ENCODE peak calls at places on chromosome 17, in nine cellular contexts. V is stomach, K is GM23248, H is IMR-90, A is tibial artery, P is prostate gland, B is psoas muscle, J is right lobe of liver, W is colonic mucosa. Z is an unnamed sample.

GRCh38 chr17:74779948-74780400 is 3.8 kb upstream of the NAT9 start:
- DNase-seq in B (no peak), P (no peak), V (peak), W (no peak), J (no peak), K (no peak), H (no peak), A (no peak), Z (peak)

GRCh38 chr17:32350662-32351418 is 883 bp downstream of the ZNF207 start:
- DNase-seq in P (no peak), B (no peak), V (peak), K (peak), H (peak), A (no peak), W (peak), J (no peak), Z (no peak)

GRCh38 chr17:69447726-69448125 is 33.2 kb downstream of the MAP2K6 start:
- DNase-seq in P (no peak), J (no peak), V (no peak), W (no peak), B (no peak), K (peak), H (no peak), A (no peak), Z (no peak)

GRCh38 chr17:48770954-48771353 is 42.4 kb upstream of the HOXB13 start:
- DNase-seq in H (no peak), J (no peak), V (no peak), A (no peak), K (no peak), P (no peak), B (no peak), W (no peak), Z (no peak)

GRCh38 chr17:46947236-46947635 is 24.3 kb downstream of the GOSR2 start:
- DNase-seq in H (no peak), W (no peak), J (no peak), P (no peak), A (no peak), B (no peak), K (no peak), V (no peak), Z (no peak)

GRCh38 chr17:31389673-31390381 is 1.6 kb upstream of the RAB11FIP4 start:
- DNase-seq in H (no peak), J (peak), P (no peak), A (peak), K (no peak), W (no peak), B (no peak), V (peak), Z (no peak)

GRCh38 chr17:29084476-29085148 is 41.7 kb downstream of the PIPOX start:
- DNase-seq in J (no peak), K (no peak), B (no peak), W (no peak), A (no peak), P (no peak), V (peak), H (peak), Z (no peak)

GRCh38 chr17:40004072-40004471 is 11.2 kb upstream of the CSF3 start:
- DNase-seq in J (no peak), A (no peak), H (no peak), V (no peak), B (no peak), W (no peak), K (no peak), P (no peak), Z (peak)

GRCh38 chr17:67942810-67943209 is 53.5 kb downstream of the C17orf58 start:
- DNase-seq in V (no peak), K (peak), P (no peak), B (no peak), W (no peak), A (no peak), H (peak), J (no peak), Z (no peak)

GRCh38 chr17:9252525-9252924 is 231.2 kb downstream of the NTN1 start:
- DNase-seq in V (no peak), P (no peak), H (no peak), J (no peak), K (no peak), W (no peak), B (no peak), A (no peak), Z (no peak)

GRCh38 chr17:21453144-21453982 is 77.2 kb downstream of the KCNJ12 start:
- DNase-seq in J (no peak), A (no peak), W (no peak), H (no peak), K (no peak), P (no peak), V (no peak), B (no peak), Z (no peak)

GRCh38 chr17:65742433-65743312 is 181.2 kb upstream of the AXIN2 start:
- DNase-seq in A (no peak), J (no peak), P (no peak), B (no peak), H (peak), K (peak), V (no peak), W (no peak), Z (no peak)

GRCh38 chr17:29054835-29055234 is 11.9 kb downstream of the PIPOX start:
- DNase-seq in A (no peak), B (no peak), K (no peak), V (no peak), W (no peak), H (no peak), J (no peak), P (no peak), Z (no peak)

GRCh38 chr17:31495049-31495885 is 103.8 kb downstream of the RAB11FIP4 start:
- DNase-seq in A (no peak), W (peak), B (no peak), J (peak), H (no peak), P (no peak), K (no peak), V (peak), Z (no peak)

GRCh38 chr17:74512624-74513084 is 18.6 kb downstream of the CD300LB start:
- DNase-seq in W (no peak), A (no peak), H (no peak), B (no peak), P (no peak), K (peak), J (no peak), V (peak), Z (no peak)

GRCh38 chr17:71975331-71975801 is 145.5 kb upstream of the SOX9 start:
- DNase-seq in H (peak), P (peak), J (no peak), A (peak), V (no peak), B (peak), W (peak), K (peak), Z (peak)

GRCh38 chr17:14717849-14718248 is 417.0 kb downstream of the HS3ST3B1 start:
- DNase-seq in K (no peak), A (no peak), V (no peak), P (no peak), H (no peak), W (no peak), J (no peak), B (no peak), Z (no peak)

GRCh38 chr17:3639981-3640596 is 3.5 kb downstream of the CTNS start:
- DNase-seq in J (no peak), W (no peak), P (no peak), A (no peak), V (peak), K (no peak), H (peak), B (no peak), Z (no peak)

GRCh38 chr17:73593249-73593965 is 50.8 kb downstream of the SDK2 start:
- DNase-seq in W (no peak), V (no peak), J (no peak), K (no peak), H (no peak), B (no peak), P (no peak), A (no peak), Z (no peak)

GRCh38 chr17:2821868-2822267 is 25.6 kb downstream of the RAP1GAP2 start:
- DNase-seq in K (no peak), B (no peak), W (no peak), J (no peak), P (no peak), H (no peak), V (no peak), A (no peak), Z (no peak)

GRCh38 chr17:2899911-2900310 is 103.7 kb downstream of the RAP1GAP2 start:
- DNase-seq in V (peak), B (no peak), H (peak), P (no peak), K (no peak), J (no peak), W (peak), A (no peak), Z (no peak)

GRCh38 chr17:50565559-50566350 is 5.2 kb downstream of the CACNA1G start:
- DNase-seq in K (peak), A (no peak), W (no peak), P (no peak), H (peak), J (no peak), B (no peak), V (no peak), Z (no peak)

GRCh38 chr17:79850571-79851460 is 11.6 kb upstream of the CBX4 start:
- DNase-seq in J (no peak), V (no peak), W (no peak), H (peak), A (no peak), K (peak), B (no peak), P (no peak), Z (no peak)

GRCh38 chr17:43891851-43892671 is 15.3 kb downstream of the MPP2 start:
- DNase-seq in A (no peak), V (no peak), P (no peak), K (peak), J (no peak), B (no peak), H (no peak), W (no peak), Z (no peak)

GRCh38 chr17:3659541-3660111 is 8.8 kb downstream of the TAX1BP3 start:
- DNase-seq in H (peak), W (peak), B (peak), V (peak), K (peak), A (peak), J (peak), P (peak), Z (no peak)

GRCh38 chr17:19513897-19514488 is 19.7 kb upstream of the SLC47A1 start:
- DNase-seq in A (peak), B (peak), H (peak), P (peak), J (peak), V (peak), W (peak), K (peak), Z (no peak)

GRCh38 chr17:20948984-20949777 is 93.6 kb downstream of the USP22 start:
- DNase-seq in V (no peak), J (no peak), W (no peak), K (no peak), B (no peak), A (no peak), P (no peak), H (no peak), Z (no peak)

GRCh38 chr17:6056104-6056503 is 14.1 kb upstream of the WSCD1 start:
- DNase-seq in P (no peak), V (no peak), W (no peak), B (no peak), A (no peak), J (no peak), K (no peak), H (no peak), Z (no peak)

GRCh38 chr17:38434178-38434665 is 6.0 kb downstream of the ARHGAP23 start:
- DNase-seq in V (no peak), P (no peak), K (no peak), B (no peak), W (no peak), A (no peak), H (no peak), J (peak), Z (no peak)

GRCh38 chr17:66676421-66676820 is 158.5 kb upstream of the CACNG5 start:
- DNase-seq in J (no peak), B (no peak), P (peak), A (no peak), K (peak), W (peak), V (peak), H (no peak), Z (peak)

GRCh38 chr17:13788385-13788784 is 186.7 kb upstream of the HS3ST3A1 start:
- DNase-seq in H (no peak), J (no peak), P (no peak), K (no peak), A (no peak), V (no peak), B (no peak), W (no peak), Z (no peak)

GRCh38 chr17:18129041-18129502 is 20.5 kb downstream of the MYO15A start:
- DNase-seq in A (no peak), K (peak), V (peak), P (peak), H (peak), W (peak), B (no peak), J (peak), Z (no peak)

GRCh38 chr17:62696726-62697490 is 69.4 kb downstream of the MRC2 start:
- DNase-seq in P (no peak), H (no peak), J (no peak), B (no peak), K (peak), A (peak), V (no peak), W (no peak), Z (peak)

DNA sequence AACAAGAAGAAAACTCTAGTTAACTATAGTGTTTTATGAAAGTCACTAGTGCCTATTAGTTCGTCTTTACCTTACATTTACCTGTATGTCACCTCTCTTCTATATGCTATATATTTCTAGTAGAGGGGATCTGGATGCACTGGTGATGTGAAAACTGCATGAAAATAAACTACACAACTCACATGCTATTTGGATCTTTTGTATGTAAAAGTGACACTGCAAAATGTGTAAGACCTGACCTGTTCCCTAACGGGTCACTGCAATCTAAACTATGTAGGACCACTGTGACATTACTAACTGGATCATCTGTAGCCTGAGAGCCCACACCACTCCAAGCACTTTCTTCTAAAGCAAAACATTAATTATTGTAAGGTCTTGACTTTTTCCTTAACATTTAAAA is 1.7 kb downstream of the BLMH start:
- DNase-seq in J (no peak), P (no peak), W (no peak), V (no peak), A (no peak), H (no peak), B (no peak), K (no peak), Z (no peak)
- H3K4me3 ChIP-seq in J (no peak), P (no peak), W (no peak), V (no peak), A (no peak), H (no peak), B (peak), K (peak), Z (no peak)

GRCh38 chr17:27459433-27459832 is 3.2 kb downstream of the KSR1 start:
- DNase-seq in W (no peak), H (no peak), P (no peak), B (no peak), A (no peak), J (no peak), K (no peak), V (no peak), Z (no peak)

GRCh38 chr17:27458524-27458908 is 2.3 kb downstream of the KSR1 start:
- DNase-seq in J (no peak), P (no peak), H (no peak), B (no peak), V (no peak), W (no peak), A (no peak), K (no peak), Z (no peak)

GRCh38 chr17:27457405-27457730 is 1.1 kb downstream of the KSR1 start:
- DNase-seq in B (no peak), A (no peak), H (no peak), K (no peak), V (no peak), J (no peak), P (no peak), W (no peak), Z (no peak)

GRCh38 chr17:27456681-27457404 is 595 bp downstream of the KSR1 start:
- DNase-seq in J (no peak), H (no peak), B (peak), P (peak), V (no peak), K (peak), W (no peak), A (peak), Z (no peak)

DNA sequence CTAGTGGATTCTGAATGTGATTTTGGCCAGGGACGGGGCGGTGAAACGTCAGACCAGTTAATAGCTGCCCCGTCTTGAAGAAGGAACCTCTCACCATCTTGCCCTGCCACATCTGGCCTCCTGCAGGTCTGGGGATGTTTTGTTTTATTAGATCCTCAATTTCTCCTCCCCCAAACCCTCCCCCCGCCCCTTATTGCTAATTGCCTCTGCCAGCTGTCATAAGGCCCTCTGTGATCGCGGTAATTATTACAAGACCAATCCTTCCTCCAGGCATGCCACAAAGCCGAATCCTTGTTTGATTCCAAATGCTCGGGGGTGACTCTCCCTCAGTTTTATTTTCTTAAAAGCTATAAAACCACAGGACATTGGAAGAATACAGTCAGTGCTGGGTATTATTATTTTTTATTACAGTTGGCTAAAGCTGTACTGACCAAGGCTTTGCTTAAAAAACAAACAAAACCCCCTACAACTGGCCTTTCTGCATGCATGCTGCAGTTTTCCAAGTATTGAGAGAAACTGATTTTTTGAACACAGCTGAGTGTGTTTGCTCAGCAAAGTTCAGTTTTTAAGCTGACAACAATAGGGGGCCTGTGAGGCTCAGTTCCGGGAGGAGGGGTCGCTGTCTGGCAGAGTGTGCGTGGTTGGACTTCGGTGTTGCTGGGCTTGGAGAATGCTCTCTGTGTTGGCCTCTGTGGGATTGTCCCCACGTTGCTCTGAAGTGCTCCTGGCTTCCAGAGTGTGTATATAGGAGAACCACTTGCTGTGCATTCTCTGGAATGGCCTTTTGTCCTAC is 1.7 kb downstream of the KSR1 start:
- DNase-seq in K (peak), V (no peak), H (peak), J (no peak), B (no peak), W (no peak), A (no peak), P (no peak), Z (no peak)
- H3K4me3 ChIP-seq in K (peak), V (peak), H (peak), J (peak), B (peak), W (peak), A (peak), P (no peak), Z (peak)

DNA sequence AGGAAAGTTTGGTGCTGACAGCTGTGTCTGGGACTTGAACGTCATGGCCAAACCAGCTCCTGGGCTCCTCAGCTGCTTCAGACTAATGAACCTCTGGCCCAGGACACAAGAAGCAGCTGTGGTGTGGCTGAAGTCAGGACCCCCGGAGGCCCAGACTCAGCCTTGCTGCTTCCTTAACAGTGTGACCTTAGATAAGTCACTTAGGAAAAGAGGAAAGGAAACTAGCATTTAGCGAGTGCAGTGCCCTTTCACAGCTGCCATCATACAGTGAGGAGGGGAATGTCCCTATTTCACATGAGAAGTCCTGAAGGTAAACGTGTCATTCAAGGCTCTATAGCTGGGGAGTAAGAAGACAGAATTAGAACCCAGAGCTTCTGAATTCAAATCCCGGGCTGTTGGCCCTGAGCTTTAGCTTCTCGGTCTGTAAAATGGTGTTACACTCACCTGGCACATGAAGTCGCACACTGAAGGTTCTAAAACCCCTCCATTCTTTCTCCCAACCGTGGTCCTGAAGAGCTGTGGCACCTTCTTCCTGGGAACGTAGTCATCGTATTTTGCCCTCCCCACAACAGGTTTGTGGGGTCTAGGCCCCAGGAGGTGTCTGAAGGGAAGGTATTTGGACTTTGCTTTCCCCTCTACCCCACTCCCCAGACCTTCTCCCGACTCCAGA is 910 bp upstream of the RAMP2 start:
- DNase-seq in B (no peak), J (no peak), V (no peak), A (no peak), K (no peak), H (no peak), W (no peak), P (no peak), Z (no peak)
- H3K4me3 ChIP-seq in B (peak), J (peak), V (peak), A (peak), K (no peak), H (no peak), W (no peak), P (peak), Z (no peak)

DNA sequence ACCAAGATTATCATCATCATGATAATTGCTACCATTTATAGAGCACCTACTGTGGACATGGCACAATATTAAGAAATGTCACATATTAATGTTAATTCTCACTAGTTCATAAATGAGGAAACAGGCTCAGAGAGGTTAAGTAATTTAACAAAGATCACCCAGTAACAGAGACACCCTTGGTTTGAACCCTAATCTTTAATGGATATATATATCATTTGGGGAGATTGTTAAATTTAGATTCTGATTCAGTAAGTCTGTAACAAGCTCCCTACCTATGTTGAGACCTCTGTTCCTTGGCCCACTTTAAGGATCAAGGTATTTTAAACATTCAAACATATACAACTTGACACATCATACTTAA is 804 bp upstream of the TMEM100 start:
- DNase-seq in J (no peak), W (no peak), H (no peak), B (no peak), K (no peak), P (no peak), V (no peak), A (no peak), Z (no peak)
- H3K4me3 ChIP-seq in J (no peak), W (no peak), H (no peak), B (peak), K (no peak), P (no peak), V (peak), A (no peak), Z (peak)

GRCh38 chr17:81261582-81262336 is 22.6 kb downstream of the NDUFAF8 start:
- DNase-seq in H (no peak), P (no peak), B (no peak), W (no peak), V (no peak), J (no peak), A (no peak), K (no peak), Z (no peak)
- H3K4me3 ChIP-seq in H (no peak), P (no peak), B (no peak), W (no peak), V (no peak), J (no peak), A (no peak), K (no peak), Z (no peak)

GRCh38 chr17:63848834-63849689 is 6.6 kb upstream of the SMARCD2 start:
- DNase-seq in H (peak), K (peak), A (peak), V (peak), W (peak), B (peak), J (peak), P (peak), Z (peak)
- H3K4me3 ChIP-seq in H (peak), K (peak), A (peak), V (peak), W (peak), B (peak), J (peak), P (peak), Z (peak)

GRCh38 chr17:81648013-81648706 is 8.2 kb downstream of the PDE6G start:
- DNase-seq in K (peak), A (no peak), B (no peak), V (no peak), H (no peak), P (no peak), W (no peak), J (no peak), Z (no peak)
- H3K4me3 ChIP-seq in K (peak), A (no peak), B (no peak), V (no peak), H (no peak), P (no peak), W (no peak), J (no peak), Z (no peak)

GRCh38 chr17:55133583-55133982 is 131.2 kb upstream of the HLF start:
- DNase-seq in K (no peak), V (no peak), P (no peak), A (no peak), B (no peak), J (no peak), H (no peak), W (no peak), Z (no peak)
- H3K4me3 ChIP-seq in K (no peak), V (no peak), P (no peak), A (no peak), B (no peak), J (no peak), H (no peak), W (no peak), Z (no peak)

Z was measured in left lung.